ENCODE peak calls at places on chromosomes 6 and 20, in ten cellular contexts. B is esophagus squamous epithelium; X is fibroblast of lung; F is right cardiac atrium; Z is CD8-positive, alpha-beta memory T cell; Q is IMR-90; D is pancreas; G is mucosa of descending colon; M is tibial artery; T is CD8-positive, alpha-beta T cell. N is an unnamed sample.

GRCh38 chr6:52014391-52014790 is 73.0 kb downstream of the PKHD1 start:
- DNase-seq in Z (no peak), B (no peak), T (no peak), X (no peak), D (no peak), Q (no peak), M (no peak), F (no peak), G (no peak), N (no peak)

GRCh38 chr6:139364302-139364981 is 10.0 kb downstream of the CITED2 start:
- DNase-seq in T (no peak), D (no peak), M (no peak), Q (peak; percentile 63), Z (peak; percentile 60), F (no peak), B (no peak), X (peak; percentile 39), G (no peak), N (no peak)

GRCh38 chr6:30741789-30742315 is 635 bp downstream of the FLOT1 start:
- DNase-seq in Q (no peak), T (no peak), B (no peak), D (no peak), X (no peak), F (no peak), M (no peak), Z (no peak), G (no peak), N (no peak)

GRCh38 chr6:169905041-169905807 is 153.8 kb downstream of the ERMARD start:
- DNase-seq in F (peak; percentile 40), D (peak; percentile 84), Q (peak; percentile 23), T (no peak), B (no peak), Z (no peak), M (peak; percentile 26), X (peak; percentile 71), G (no peak), N (no peak)

GRCh38 chr6:80022803-80023202 is 18.4 kb downstream of the TTK start:
- DNase-seq in Q (peak; percentile 86), T (no peak), D (no peak), G (no peak), Z (no peak), F (no peak), M (no peak), X (peak; percentile 84), B (no peak), N (no peak)

GRCh38 chr6:151656392-151656791 is 151.1 kb upstream of the ESR1 start:
- DNase-seq in Z (no peak), M (no peak), T (no peak), D (no peak), G (no peak), B (no peak), F (no peak), X (no peak), Q (no peak), N (no peak)

GRCh38 chr6:68339488-68339887 is 295.6 kb upstream of the ADGRB3 start:
- DNase-seq in T (no peak), X (no peak), F (no peak), Q (no peak), B (no peak), Z (no peak), D (no peak), M (no peak), G (no peak), N (no peak)

GRCh38 chr6:37705239-37706051 is 7.8 kb upstream of the MDGA1 start:
- DNase-seq in X (peak; percentile 87), M (peak; percentile 78), B (no peak), F (peak; percentile 87), Q (peak; percentile 73), D (peak; percentile 51), Z (peak; percentile 76), G (peak; percentile 78), T (peak; percentile 52), N (no peak)

GRCh38 chr6:72218125-72218524 is 331.8 kb downstream of the RIMS1 start:
- DNase-seq in Q (peak; percentile 38), G (no peak), Z (no peak), D (peak; percentile 46), X (peak; percentile 15), F (no peak), B (no peak), M (no peak), T (no peak), N (peak; percentile 49)

GRCh38 chr6:32298632-32299336 is 72.9 kb downstream of the TSBP1 start:
- DNase-seq in Z (no peak), F (no peak), M (no peak), X (peak; percentile 48), B (no peak), Q (peak; percentile 54), D (no peak), T (no peak), G (no peak), N (peak; percentile 8)

GRCh38 chr6:130362128-130362527 is 3.7 kb upstream of the TMEM200A start:
- DNase-seq in D (no peak), Z (peak; percentile 17), Q (no peak), G (no peak), F (no peak), M (no peak), X (no peak), T (no peak), B (no peak), N (no peak)

GRCh38 chr6:113995632-113996031 is 24.7 kb upstream of the HDAC2 start:
- DNase-seq in Z (no peak), D (no peak), X (peak; percentile 99), Q (peak; percentile 98), F (peak; percentile 48), M (no peak), T (no peak), B (no peak), G (peak; percentile 56), N (peak; percentile 82)

GRCh38 chr6:136784910-136785746 is 7.1 kb downstream of the MAP3K5 start:
- DNase-seq in G (peak; percentile 85), T (no peak), D (peak; percentile 45), Z (peak; percentile 34), B (no peak), X (no peak), M (peak; percentile 70), Q (no peak), F (peak; percentile 54), N (no peak)

GRCh38 chr6:61217714-61218113 is 1068.3 kb downstream of the KHDRBS2 start:
- DNase-seq in T (no peak), D (no peak), X (no peak), Z (no peak), M (no peak), Q (no peak), G (no peak), F (no peak), B (no peak), N (no peak)
- H3K9me3 ChIP-seq in T (no peaks in the 10 kb centered on the region), D (no peaks in the 10 kb centered on the region), X (no peaks in the 10 kb centered on the region), Z (no peaks in the 10 kb centered on the region), M (no peaks in the 10 kb centered on the region), Q (peaks cover 5% of the 10 kb centered on the region), G (peaks cover 40% of the 10 kb centered on the region), F (no peaks in the 10 kb centered on the region), B (no peaks in the 10 kb centered on the region), N (no peaks in the 10 kb centered on the region)

GRCh38 chr20:49283176-49283702 is 5.4 kb upstream of the ZNFX1 start:
- DNase-seq in M (no peak), D (no peak), B (no peak), F (no peak), T (no peak), X (no peak), Q (no peak), G (no peak), Z (peak; percentile 32), N (peak; percentile 30)
- H3K9me3 ChIP-seq in M (peaks cover 33% of the 10 kb centered on the region), D (no peaks in the 10 kb centered on the region), B (peaks cover 46% of the 10 kb centered on the region), F (peaks cover 15% of the 10 kb centered on the region), T (peaks cover 59% of the 10 kb centered on the region), X (peaks cover 16% of the 10 kb centered on the region), Q (peaks cover 27% of the 10 kb centered on the region), G (peaks cover 79% of the 10 kb centered on the region), Z (peaks cover 75% of the 10 kb centered on the region), N (peaks cover 75% of the 10 kb centered on the region)

GRCh38 chr20:56094228-56094627 is 88.9 kb upstream of the CBLN4 start:
- DNase-seq in D (no peak), B (no peak), G (peak; percentile 33), F (no peak), M (no peak), Z (no peak), Q (no peak), T (no peak), X (no peak), N (no peak)
- H3K9me3 ChIP-seq in D (no peaks in the 10 kb centered on the region), B (no peaks in the 10 kb centered on the region), G (peaks cover 16% of the 10 kb centered on the region), F (no peaks in the 10 kb centered on the region), M (peaks cover 12% of the 10 kb centered on the region), Z (no peaks in the 10 kb centered on the region), Q (peaks cover 17% of the 10 kb centered on the region), T (no peaks in the 10 kb centered on the region), X (no peaks in the 10 kb centered on the region), N (peaks cover 25% of the 10 kb centered on the region)

GRCh38 chr6:123332070-123332469 is 304.7 kb downstream of the TRDN start:
- DNase-seq in T (no peak), X (no peak), G (no peak), D (no peak), Z (no peak), F (no peak), B (no peak), Q (no peak), M (no peak), N (no peak)
- H3K9me3 ChIP-seq in T (no peaks in the 10 kb centered on the region), X (no peaks in the 10 kb centered on the region), G (no peaks in the 10 kb centered on the region), D (no peaks in the 10 kb centered on the region), Z (no peaks in the 10 kb centered on the region), F (no peaks in the 10 kb centered on the region), B (no peaks in the 10 kb centered on the region), Q (no peaks in the 10 kb centered on the region), M (no peaks in the 10 kb centered on the region), N (no peaks in the 10 kb centered on the region)

DNA sequence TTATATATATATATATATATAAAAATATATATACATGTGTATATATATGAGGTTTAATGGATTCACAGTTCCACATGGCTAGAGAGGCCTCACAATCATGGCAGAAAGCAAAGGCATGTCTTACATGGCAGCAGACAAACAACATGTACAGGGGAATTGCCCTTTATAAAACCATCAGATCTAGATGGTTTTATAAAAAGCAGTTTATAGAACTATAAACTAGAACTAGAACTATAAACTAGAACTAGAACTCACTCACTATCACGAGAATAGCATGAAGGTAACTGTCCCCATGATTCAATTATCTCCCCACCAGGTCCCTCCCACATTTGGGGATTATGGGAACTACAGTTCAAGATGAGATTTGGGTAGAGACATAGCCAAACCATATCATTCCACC is 56.8 kb downstream of the PDSS2 start:
- DNase-seq in D (no peak), M (no peak), B (no peak), T (no peak), Q (no peak), X (no peak), F (no peak), Z (no peak), G (no peak), N (no peak)
- H3K9me3 ChIP-seq in D (no peaks in the 10 kb centered on the region), M (peaks cover 5% of the 10 kb centered on the region), B (peaks cover 16% of the 10 kb centered on the region), T (no peaks in the 10 kb centered on the region), Q (no peaks in the 10 kb centered on the region), X (no peaks in the 10 kb centered on the region), F (no peaks in the 10 kb centered on the region), Z (peaks cover 13% of the 10 kb centered on the region), G (peaks cover 23% of the 10 kb centered on the region), N (no peaks in the 10 kb centered on the region)

DNA sequence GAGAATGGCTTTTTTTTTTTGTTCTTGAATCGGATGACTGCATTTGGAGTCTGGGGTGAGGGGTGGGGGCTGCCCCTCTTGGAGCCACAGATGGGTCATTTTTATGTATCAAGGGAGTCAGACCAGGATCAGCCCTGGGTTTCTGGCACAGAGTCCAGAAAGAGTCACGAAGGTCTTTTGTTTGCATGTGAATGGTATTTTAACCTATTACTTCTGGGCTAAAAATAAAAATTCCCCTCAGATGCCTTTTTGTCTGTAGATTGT is 72.5 kb downstream of the PHACTR3 start:
- DNase-seq in G (no peak), D (no peak), X (no peak), F (no peak), Z (no peak), M (no peak), Q (no peak), T (no peak), B (no peak), N (no peak)
- H3K9me3 ChIP-seq in G (no peaks in the 10 kb centered on the region), D (no peaks in the 10 kb centered on the region), X (no peaks in the 10 kb centered on the region), F (no peaks in the 10 kb centered on the region), Z (no peaks in the 10 kb centered on the region), M (no peaks in the 10 kb centered on the region), Q (peaks cover 27% of the 10 kb centered on the region), T (no peaks in the 10 kb centered on the region), B (no peaks in the 10 kb centered on the region), N (no peaks in the 10 kb centered on the region)

GRCh38 chr6:50817638-50817950 is 1.1 kb upstream of the TFAP2B start:
- DNase-seq in F (no peak), G (no peak), D (no peak), Z (no peak), X (no peak), T (no peak), Q (no peak), M (no peak), B (no peak), N (no peak)
- H3K9me3 ChIP-seq in F (no peaks in the 10 kb centered on the region), G (no peaks in the 10 kb centered on the region), D (no peaks in the 10 kb centered on the region), Z (no peaks in the 10 kb centered on the region), X (no peaks in the 10 kb centered on the region), T (no peaks in the 10 kb centered on the region), Q (no peaks in the 10 kb centered on the region), M (no peaks in the 10 kb centered on the region), B (no peaks in the 10 kb centered on the region), N (no peaks in the 10 kb centered on the region)

N was measured in Caco-2.